ENCODE peak calls at places on chromosomes 5 and 9, in ten cellular contexts. O, B, I, N, J, E, Q, H, W and M are unnamed samples.

GRCh38 chr5:100792781-100793180 is 110.3 kb downstream of the ST8SIA4 start:
- DNase-seq in N (no peak), Q (no peak), E (no peak), H (no peak), I (no peak), O (no peak), B (no peak), J (no peak), W (no peak), M (no peak)

GRCh38 chr9:34279431-34279830 is 49.6 kb downstream of the KIF24 start:
- DNase-seq in B (no peak), H (no peak), Q (no peak), I (no peak), W (no peak), O (no peak), N (no peak), E (no peak), J (no peak), M (no peak)

GRCh38 chr9:31236344-31236743 is 1148.1 kb upstream of the ACO1 start:
- DNase-seq in Q (no peak), O (no peak), W (no peak), I (no peak), H (no peak), B (no peak), E (no peak), N (no peak), J (no peak), M (no peak)

GRCh38 chr5:133967715-133968056 is 739 bp downstream of the C5orf15 start:
- DNase-seq in N (no peak), Q (peak; percentile 59), O (no peak), J (no peak), W (no peak), B (peak; percentile 29), H (no peak), I (no peak), E (no peak), M (no peak)

GRCh38 chr9:563200-563599 is 278.3 kb upstream of the DMRT1 start:
- DNase-seq in I (no peak), E (no peak), W (no peak), B (no peak), J (no peak), Q (no peak), O (no peak), N (no peak), H (no peak), M (no peak)

GRCh38 chr5:157366741-157367684 is 93.0 kb upstream of the NIPAL4 start:
- DNase-seq in Q (peak; percentile 84), E (no peak), B (no peak), J (no peak), N (no peak), O (peak; percentile 20), I (peak; percentile 77), H (peak; percentile 69), W (no peak), M (no peak)

GRCh38 chr9:107739601-107740082 is 250.1 kb upstream of the KLF4 start:
- DNase-seq in H (peak; percentile 71), O (no peak), I (no peak), J (no peak), Q (peak; percentile 15), W (peak; percentile 84), E (peak; percentile 68), N (peak; percentile 84), B (no peak), M (no peak)

GRCh38 chr9:137295313-137296213 is 6.5 kb downstream of the NRARP start:
- DNase-seq in Q (no peak), I (no peak), O (peak; percentile 70), B (peak; percentile 71), W (no peak), E (no peak), N (no peak), J (peak; percentile 95), H (no peak), M (no peak)

GRCh38 chr9:88628114-88628513 is 93.1 kb downstream of the NXNL2 start:
- DNase-seq in J (no peak), Q (no peak), I (no peak), O (no peak), H (no peak), N (no peak), W (no peak), B (no peak), E (no peak), M (no peak)

GRCh38 chr9:70590264-70590646 is 175.8 kb upstream of the KLF9 start:
- DNase-seq in J (no peak), H (no peak), W (no peak), N (no peak), I (no peak), B (no peak), E (no peak), Q (peak; percentile 70), O (no peak), M (no peak)

GRCh38 chr5:173562451-173562850 is 54.0 kb downstream of the BOD1 start:
- DNase-seq in E (no peak), H (no peak), B (no peak), W (no peak), N (no peak), I (no peak), J (no peak), O (no peak), Q (no peak), M (no peak)

GRCh38 chr9:112554516-112554915 is 67.9 kb downstream of the KIAA1958 start:
- DNase-seq in Q (peak; percentile 78), O (no peak), H (no peak), N (no peak), I (peak; percentile 57), B (no peak), J (no peak), W (no peak), E (no peak), M (no peak)

GRCh38 chr5:79590395-79590999 is 21.7 kb upstream of the TENT2 start:
- DNase-seq in N (no peak), I (no peak), Q (no peak), W (no peak), H (no peak), E (no peak), O (no peak), J (no peak), B (no peak), M (no peak)

GRCh38 chr5:180083529-180084060 is 12.0 kb upstream of the RNF130 start:
- DNase-seq in J (no peak), I (no peak), O (no peak), H (no peak), N (no peak), E (no peak), Q (no peak), B (no peak), W (no peak), M (no peak)

GRCh38 chr5:139796061-139796806 is 626 bp downstream of the PSD2 start:
- DNase-seq in B (no peak), E (peak; percentile 46), J (no peak), H (no peak), N (no peak), I (no peak), Q (no peak), W (no peak), O (no peak), M (no peak)

DNA sequence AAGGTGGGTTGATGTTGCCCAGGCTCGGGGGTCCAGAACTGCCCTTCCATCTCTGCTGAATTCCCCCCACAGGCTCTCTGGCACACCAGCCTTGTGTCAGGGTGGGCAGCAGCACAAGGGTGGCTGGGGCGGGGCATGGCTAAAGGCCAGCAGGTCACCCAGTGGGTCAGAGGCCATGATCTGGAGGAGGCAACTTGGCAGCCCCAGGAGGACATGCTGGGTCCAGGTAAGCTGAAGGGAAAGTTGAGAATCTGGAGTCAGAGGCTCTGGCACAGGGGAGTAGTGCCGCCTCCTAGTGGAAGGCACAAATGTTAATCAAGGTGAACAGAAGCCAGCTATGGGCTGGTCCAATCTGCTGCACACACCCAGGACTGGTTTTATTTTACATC is 6.2 kb downstream of the TMEM8B start:
- DNase-seq in Q (no peak), B (no peak), N (no peak), O (no peak), W (no peak), I (no peak), E (no peak), H (no peak), J (no peak), M (no peak)
- TF ChIP-seq CTCF in Q (peak; percentile 10), B (no peak), N (no peak), O (peak; percentile 42), W (no peak), I (peak; percentile 49), E (no peak), H (no peak), J (peak; percentile 4), M (peak; percentile 49)

GRCh38 chr5:5882706-5883105 is 460.2 kb downstream of the ICE1 start:
- DNase-seq in Q (no peak), J (no peak), H (no peak), E (no peak), I (no peak), N (no peak), O (no peak), B (no peak), W (no peak), M (no peak)

GRCh38 chr5:5883116-5883515 is 460.6 kb downstream of the ICE1 start:
- DNase-seq in O (no peak), I (no peak), N (no peak), W (no peak), B (no peak), J (no peak), H (no peak), E (no peak), Q (no peak), M (no peak)

GRCh38 chr5:5883562-5883961 is 461.1 kb downstream of the ICE1 start:
- DNase-seq in O (no peak), W (no peak), I (no peak), B (no peak), N (no peak), J (no peak), H (no peak), E (no peak), Q (no peak), M (no peak)

GRCh38 chr5:5880364-5880763 is 457.9 kb downstream of the ICE1 start:
- DNase-seq in B (no peak), N (no peak), E (no peak), H (no peak), I (no peak), J (no peak), Q (no peak), O (no peak), W (no peak), M (no peak)

GRCh38 chr5:5881294-5881693 is 458.8 kb downstream of the ICE1 start:
- DNase-seq in N (no peak), W (no peak), H (no peak), I (no peak), O (no peak), B (no peak), J (peak; percentile 41), E (no peak), Q (no peak), M (peak; percentile 27)
- TF ChIP-seq CTCF in N (no peak), W (no peak), H (no peak), I (no peak), O (no peak), B (no peak), J (peak; percentile 10), E (no peak), Q (no peak), M (peak; percentile 57)

GRCh38 chr9:37938121-37938906 is 34.4 kb upstream of the SLC25A51 start:
- DNase-seq in I (peak; percentile 79), W (no peak), E (no peak), N (no peak), H (no peak), Q (peak; percentile 93), O (no peak), B (no peak), J (no peak), M (no peak)
- TF ChIP-seq CTCF in I (no peak), W (no peak), E (no peak), N (no peak), H (no peak), Q (no peak), O (no peak), B (no peak), J (no peak), M (no peak)

GRCh38 chr5:149005077-149005892 is 57.6 kb downstream of the SH3TC2 start:
- DNase-seq in O (no peak), I (no peak), B (peak; percentile 78), N (no peak), E (no peak), J (no peak), H (no peak), Q (peak; percentile 66), W (no peak), M (no peak)
- TF ChIP-seq CTCF in O (no peak), I (no peak), B (no peak), N (no peak), E (no peak), J (no peak), H (no peak), Q (no peak), W (no peak), M (no peak)